ENCODE peak calls at places on chromosomes 13 and 19, in seven cellular contexts. One of them, this sample, is unnamed.
A peak's percentile ranks its signal among the peaks of the same experiment; 100 is the strongest.

GRCh38 chr19:36097036-36097435 is 13.9 kb upstream of the OVOL3 start:
- DNase-seq in IMR-90: no peak
- DNase-seq in MM.1S: no peak
- DNase-seq in H9: no peak
- DNase-seq in GM23338: no peak
- DNase-seq in K562: no peak
- DNase-seq in fibroblast of lung: no peak
- DNase-seq in this sample: peak; percentile 59

GRCh38 chr19:10567696-10568443 is 909 bp downstream of the CDKN2D start:
- DNase-seq in MM.1S: no peak
- DNase-seq in GM23338: no peak
- DNase-seq in fibroblast of lung: no peak
- DNase-seq in IMR-90: no peak
- DNase-seq in H9: no peak
- DNase-seq in K562: no peak
- DNase-seq in this sample: peak; percentile 73

GRCh38 chr13:30142502-30143211 is 164.7 kb downstream of the KATNAL1 start:
- DNase-seq in K562: no peak
- DNase-seq in IMR-90: peak; percentile 99
- DNase-seq in H9: peak; percentile 45
- DNase-seq in MM.1S: no peak
- DNase-seq in GM23338: peak; percentile 28
- DNase-seq in fibroblast of lung: peak; percentile 94
- DNase-seq in this sample: peak; percentile 93

GRCh38 chr19:41248895-41249294 is 15.3 kb upstream of the HNRNPUL1 start:
- DNase-seq in IMR-90: no peak
- DNase-seq in fibroblast of lung: no peak
- DNase-seq in MM.1S: no peak
- DNase-seq in H9: no peak
- DNase-seq in K562: no peak
- DNase-seq in GM23338: peak; percentile 45
- DNase-seq in this sample: no peak

GRCh38 chr13:38980628-38981078 is 10.0 kb downstream of the STOML3 start:
- DNase-seq in MM.1S: no peak
- DNase-seq in GM23338: no peak
- DNase-seq in K562: no peak
- DNase-seq in fibroblast of lung: peak; percentile 10
- DNase-seq in H9: no peak
- DNase-seq in IMR-90: no peak
- DNase-seq in this sample: no peak

GRCh38 chr13:31835932-31836331 is 96.6 kb downstream of the RXFP2 start:
- DNase-seq in K562: no peak
- DNase-seq in GM23338: no peak
- DNase-seq in fibroblast of lung: peak; percentile 49
- DNase-seq in IMR-90: peak; percentile 59
- DNase-seq in H9: no peak
- DNase-seq in MM.1S: no peak
- DNase-seq in this sample: peak; percentile 19

GRCh38 chr13:66537417-66537816 is 692.7 kb downstream of the PCDH9 start:
- DNase-seq in H9: no peak
- DNase-seq in MM.1S: no peak
- DNase-seq in fibroblast of lung: no peak
- DNase-seq in K562: no peak
- DNase-seq in IMR-90: no peak
- DNase-seq in GM23338: no peak
- DNase-seq in this sample: no peak

GRCh38 chr13:110993788-110994187 is 78.9 kb upstream of the ANKRD10 start:
- DNase-seq in IMR-90: no peak
- DNase-seq in K562: no peak
- DNase-seq in fibroblast of lung: no peak
- DNase-seq in H9: peak; percentile 54
- DNase-seq in GM23338: peak; percentile 54
- DNase-seq in MM.1S: no peak
- DNase-seq in this sample: no peak

GRCh38 chr13:24627090-24627714 is 53.0 kb upstream of the ATP12A start:
- DNase-seq in H9: peak; percentile 87
- DNase-seq in K562: peak; percentile 66
- DNase-seq in MM.1S: no peak
- DNase-seq in IMR-90: no peak
- DNase-seq in GM23338: peak; percentile 90
- DNase-seq in fibroblast of lung: no peak
- DNase-seq in this sample: no peak

GRCh38 chr13:114001331-114002008 is 27.6 kb upstream of the C13orf46 start:
- DNase-seq in H9: no peak
- DNase-seq in MM.1S: no peak
- DNase-seq in K562: no peak
- DNase-seq in fibroblast of lung: no peak
- DNase-seq in IMR-90: no peak
- DNase-seq in GM23338: no peak
- DNase-seq in this sample: no peak

GRCh38 chr19:32864318-32865007 is 5.1 kb downstream of the SLC7A9 start:
- DNase-seq in MM.1S: no peak
- DNase-seq in H9: no peak
- DNase-seq in K562: no peak
- DNase-seq in GM23338: no peak
- DNase-seq in fibroblast of lung: no peak
- DNase-seq in IMR-90: no peak
- DNase-seq in this sample: no peak

GRCh38 chr13:94344126-94344863 is 135.2 kb downstream of the DCT start:
- DNase-seq in IMR-90: peak; percentile 57
- DNase-seq in MM.1S: no peak
- DNase-seq in H9: no peak
- DNase-seq in GM23338: peak; percentile 85
- DNase-seq in K562: no peak
- DNase-seq in fibroblast of lung: no peak
- DNase-seq in this sample: peak; percentile 62

GRCh38 chr19:41377977-41378707 is 1.8 kb downstream of the TMEM91 start:
- DNase-seq in K562: no peak
- DNase-seq in MM.1S: no peak
- DNase-seq in H9: peak; percentile 73
- DNase-seq in fibroblast of lung: no peak
- DNase-seq in IMR-90: no peak
- DNase-seq in GM23338: peak; percentile 90
- DNase-seq in this sample: no peak

GRCh38 chr13:63012016-63012415 is 1596.4 kb upstream of the PCDH20 start:
- DNase-seq in K562: no peak
- DNase-seq in MM.1S: no peak
- DNase-seq in fibroblast of lung: peak; percentile 66
- DNase-seq in IMR-90: no peak
- DNase-seq in GM23338: no peak
- DNase-seq in H9: no peak
- DNase-seq in this sample: no peak

DNA sequence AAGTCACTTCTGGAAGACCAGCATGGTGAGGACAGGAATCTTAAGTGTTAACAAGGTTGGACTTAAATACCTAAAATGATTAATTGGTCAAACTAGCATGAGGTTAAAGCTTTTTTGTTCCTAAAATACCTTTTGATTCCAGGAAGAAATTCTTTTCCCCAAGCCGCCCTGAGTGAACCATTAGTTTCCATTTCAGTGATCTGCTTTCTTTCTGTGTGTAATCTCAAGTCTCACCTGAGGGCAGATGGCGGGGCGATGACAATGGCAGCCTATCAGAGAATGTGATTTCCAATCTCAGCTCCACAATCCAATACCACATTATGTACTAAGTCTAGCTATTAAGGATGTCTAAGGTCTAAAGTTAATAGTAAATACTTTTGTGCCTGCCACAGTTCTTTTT is 390.9 kb upstream of the SGCG start:
- DNase-seq in H9: no peak
- DNase-seq in fibroblast of lung: no peak
- DNase-seq in IMR-90: no peak
- DNase-seq in K562: no peak
- DNase-seq in MM.1S: no peak
- DNase-seq in GM23338: no peak
- DNase-seq in this sample: no peak
- H3K4me2 ChIP-seq in H9: no peak overlapping the region
- H3K4me2 ChIP-seq in fibroblast of lung: no peak overlapping the region
- H3K4me2 ChIP-seq in IMR-90: no peak overlapping the region
- H3K4me2 ChIP-seq in K562: no peak overlapping the region
- H3K4me2 ChIP-seq in MM.1S: no peak overlapping the region
- H3K4me2 ChIP-seq in GM23338: no peak overlapping the region
- H3K4me2 ChIP-seq in this sample: no peak overlapping the region

GRCh38 chr19:18291590-18292459 is 10.4 kb upstream of the JUND start:
- DNase-seq in IMR-90: peak; percentile 75
- DNase-seq in MM.1S: no peak
- DNase-seq in H9: peak; percentile 81
- DNase-seq in K562: peak; percentile 94
- DNase-seq in GM23338: peak; percentile 86
- DNase-seq in fibroblast of lung: peak; percentile 85
- DNase-seq in this sample: peak; percentile 96
- H2AFZ ChIP-seq in IMR-90: peak overlapping the region; percentile 95
- H2AFZ ChIP-seq in MM.1S: peak overlapping the region; percentile 84
- H2AFZ ChIP-seq in H9: no peak overlapping the region
- H2AFZ ChIP-seq in K562: peak overlapping the region; percentile 77
- H2AFZ ChIP-seq in GM23338: peak overlapping the region; percentile 66
- H2AFZ ChIP-seq in fibroblast of lung: peak overlapping the region; percentile 19
- H2AFZ ChIP-seq in this sample: peak overlapping the region; percentile 65

DNA sequence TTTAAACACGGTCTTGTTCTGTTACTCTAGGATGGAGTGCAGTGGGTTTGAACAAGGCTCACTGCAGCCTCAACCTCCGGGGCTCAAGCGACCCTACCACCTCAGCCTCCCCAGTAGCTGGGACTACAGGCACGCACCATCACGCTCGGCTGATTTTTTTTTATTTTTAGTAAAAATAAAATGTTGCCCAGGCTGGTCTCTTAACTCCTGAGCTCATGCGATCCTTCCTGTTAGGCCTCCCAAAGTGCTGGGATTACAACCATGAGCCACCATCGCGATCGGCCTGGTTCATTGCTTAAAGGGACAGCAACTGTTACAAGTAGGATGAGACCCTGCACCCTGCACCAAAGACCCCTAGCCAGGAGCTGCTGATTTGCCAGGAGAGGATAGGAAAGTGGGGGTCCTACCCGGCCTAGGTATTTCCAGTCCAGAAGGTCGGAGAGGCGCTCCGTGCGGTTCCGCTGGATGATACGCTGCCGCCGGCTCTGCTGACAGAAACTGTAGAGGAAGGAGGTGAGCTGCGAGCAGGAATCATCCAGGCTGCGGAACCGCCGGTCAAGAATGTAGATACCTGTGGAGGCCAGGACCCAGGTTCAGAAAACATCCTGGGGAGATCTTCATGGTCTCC is 5.1 kb downstream of the FTL start:
- DNase-seq in H9: no peak
- DNase-seq in K562: no peak
- DNase-seq in MM.1S: no peak
- DNase-seq in IMR-90: no peak
- DNase-seq in fibroblast of lung: no peak
- DNase-seq in GM23338: no peak
- DNase-seq in this sample: peak; percentile 30
- H3K4me2 ChIP-seq in H9: no peak overlapping the region
- H3K4me2 ChIP-seq in K562: peak overlapping the region; percentile 47
- H3K4me2 ChIP-seq in MM.1S: no peak overlapping the region
- H3K4me2 ChIP-seq in IMR-90: no peak overlapping the region
- H3K4me2 ChIP-seq in fibroblast of lung: no peak overlapping the region
- H3K4me2 ChIP-seq in GM23338: peak overlapping the region; percentile 48
- H3K4me2 ChIP-seq in this sample: no peak overlapping the region

GRCh38 chr13:112940236-112940635 is 28.8 kb upstream of the MCF2L start:
- DNase-seq in fibroblast of lung: no peak
- DNase-seq in IMR-90: no peak
- DNase-seq in K562: no peak
- DNase-seq in MM.1S: no peak
- DNase-seq in GM23338: no peak
- DNase-seq in H9: no peak
- DNase-seq in this sample: no peak

GRCh38 chr13:112938680-112939079 is 30.3 kb upstream of the MCF2L start:
- DNase-seq in K562: no peak
- DNase-seq in IMR-90: no peak
- DNase-seq in MM.1S: no peak
- DNase-seq in H9: no peak
- DNase-seq in GM23338: no peak
- DNase-seq in fibroblast of lung: no peak
- DNase-seq in this sample: no peak

GRCh38 chr13:112943309-112944125 is 25.5 kb upstream of the MCF2L start:
- DNase-seq in K562: no peak
- DNase-seq in IMR-90: peak; percentile 4
- DNase-seq in GM23338: peak; percentile 72
- DNase-seq in MM.1S: no peak
- DNase-seq in fibroblast of lung: peak; percentile 11
- DNase-seq in H9: peak; percentile 63
- DNase-seq in this sample: no peak

GRCh38 chr13:112941349-112941748 is 27.7 kb upstream of the MCF2L start:
- DNase-seq in fibroblast of lung: no peak
- DNase-seq in IMR-90: no peak
- DNase-seq in K562: no peak
- DNase-seq in H9: no peak
- DNase-seq in GM23338: no peak
- DNase-seq in MM.1S: no peak
- DNase-seq in this sample: no peak

DNA sequence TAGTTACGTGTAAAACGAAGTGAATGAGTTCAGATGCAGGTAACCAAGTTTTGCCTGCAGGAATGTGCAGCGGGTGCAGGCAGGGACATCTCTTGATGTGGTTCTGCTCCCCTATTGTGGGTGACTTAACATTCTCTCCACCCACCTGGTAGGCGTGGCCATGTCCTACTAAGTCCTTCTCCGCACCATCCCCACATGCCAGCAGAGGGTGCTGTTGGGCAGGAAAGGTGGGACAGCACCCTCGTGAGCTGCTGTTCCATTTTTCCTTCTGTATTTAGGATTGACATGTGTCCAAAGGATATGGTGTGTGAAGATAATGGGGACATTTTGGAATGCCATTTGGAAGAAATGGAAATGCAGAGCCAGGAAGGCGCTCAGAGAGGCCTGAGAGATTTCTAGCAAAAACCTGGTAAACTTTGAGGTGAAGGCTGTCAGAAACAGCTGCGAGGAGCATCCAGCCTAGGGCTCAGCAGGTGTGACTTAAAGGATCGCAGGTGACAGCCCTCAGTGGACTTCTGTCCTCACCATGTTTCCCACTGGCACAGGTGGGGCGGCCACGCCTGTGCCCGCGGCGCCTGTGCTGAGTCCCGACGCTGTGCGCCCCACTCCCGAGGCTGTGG is 26.2 kb upstream of the MCF2L start:
- DNase-seq in H9: peak; percentile 94
- DNase-seq in MM.1S: peak; percentile 93
- DNase-seq in GM23338: peak; percentile 99
- DNase-seq in K562: peak; percentile 83
- DNase-seq in IMR-90: peak; percentile 91
- DNase-seq in fibroblast of lung: peak; percentile 92
- DNase-seq in this sample: peak; percentile 99
- H2AFZ ChIP-seq in H9: no peak overlapping the region
- H2AFZ ChIP-seq in MM.1S: peak overlapping the region; percentile 29
- H2AFZ ChIP-seq in GM23338: no peak overlapping the region
- H2AFZ ChIP-seq in K562: no peak overlapping the region
- H2AFZ ChIP-seq in IMR-90: peak overlapping the region; percentile 92
- H2AFZ ChIP-seq in fibroblast of lung: no peak overlapping the region
- H2AFZ ChIP-seq in this sample: peak overlapping the region; percentile 68

GRCh38 chr19:49014870-49015255 is 2.0 kb downstream of the LHB start:
- DNase-seq in GM23338: no peak
- DNase-seq in MM.1S: no peak
- DNase-seq in IMR-90: no peak
- DNase-seq in H9: no peak
- DNase-seq in fibroblast of lung: no peak
- DNase-seq in K562: no peak
- DNase-seq in this sample: peak; percentile 58
- H3K4me2 ChIP-seq in GM23338: no peak overlapping the region
- H3K4me2 ChIP-seq in MM.1S: no peak overlapping the region
- H3K4me2 ChIP-seq in IMR-90: no peak overlapping the region
- H3K4me2 ChIP-seq in H9: no peak overlapping the region
- H3K4me2 ChIP-seq in fibroblast of lung: no peak overlapping the region
- H3K4me2 ChIP-seq in K562: no peak overlapping the region
- H3K4me2 ChIP-seq in this sample: no peak overlapping the region